ENCODE peak calls at places on chromosomes 16 and 17, in six cellular contexts. N is hippocampal formation; W is stimulated activated CD8-positive, alpha-beta memory T cell treated with anti-CD3 and anti-CD28 coated beads, Interleukin-4, amount 100 ng/mL, for 1 hour; C is LoVo; Z is GF-D8; V is fibroblast of the aortic adventitia. A is an unnamed sample.

GRCh38 chr16:626787-627457 is 3.9 kb upstream of the WFIKKN1 start:
- DNase-seq in N (no peak), W (no peak), C (no peak), Z (no peak), V (peak; percentile 96), A (no peak)

GRCh38 chr17:57481901-57482300 is 225.6 kb downstream of the MSI2 start:
- DNase-seq in N (no peak), W (no peak), C (no peak), Z (no peak), V (peak; percentile 100), A (no peak)

GRCh38 chr16:69411064-69411985 is 13.1 kb upstream of the CYB5B start:
- DNase-seq in N (no peak), W (no peak), C (no peak), Z (no peak), V (no peak), A (no peak)

GRCh38 chr16:50609049-50609832 is 61.0 kb downstream of the NKD1 start:
- DNase-seq in N (no peak), W (no peak), C (no peak), Z (no peak), V (no peak), A (no peak)

GRCh38 chr17:31417051-31417792 is 25.7 kb downstream of the RAB11FIP4 start:
- DNase-seq in N (no peak), W (no peak), C (no peak), Z (no peak), V (no peak), A (no peak)

GRCh38 chr17:17051380-17051779 is 9.1 kb downstream of the MPRIP start:
- DNase-seq in N (no peak), W (no peak), C (no peak), Z (no peak), V (no peak), A (no peak)

GRCh38 chr17:66405836-66406679 is 103.6 kb downstream of the PRKCA start:
- DNase-seq in N (no peak), W (no peak), C (no peak), Z (no peak), V (peak; percentile 40), A (no peak)

GRCh38 chr16:31484491-31485171 is 1.7 kb downstream of the SLC5A2 start:
- DNase-seq in N (no peak), W (no peak), C (no peak), Z (no peak), V (no peak), A (no peak)